ENCODE peak calls at places on chromosomes 13 and 19, in eight cellular contexts. N, C, W, O, R, J, A and E are unnamed samples.

GRCh38 chr19:29860492-29860891 is 48.7 kb downstream of the CCNE1 start:
- DNase-seq in J (no peak), N (no peak), R (no peak), W (peak; percentile 28), A (no peak), C (no peak), O (no peak), E (no peak)

GRCh38 chr13:59425211-59425721 is 738.5 kb downstream of the DIAPH3 start:
- DNase-seq in W (peak; percentile 30), J (no peak), N (no peak), C (peak; percentile 77), A (no peak), O (no peak), R (peak; percentile 43), E (no peak)

GRCh38 chr13:41099986-41100385 is 32.6 kb downstream of the KBTBD6 start:
- DNase-seq in C (no peak), W (no peak), N (no peak), O (no peak), A (no peak), R (no peak), J (no peak), E (no peak)

GRCh38 chr19:39428309-39429112 is 7.2 kb downstream of the RPS16 start:
- DNase-seq in A (peak; percentile 86), O (no peak), J (peak; percentile 86), W (no peak), N (no peak), C (peak; percentile 95), R (peak; percentile 85), E (no peak)

GRCh38 chr13:41643502-41643901 is 186.2 kb downstream of the RGCC start:
- DNase-seq in O (no peak), N (no peak), R (no peak), J (no peak), W (no peak), A (no peak), C (no peak), E (no peak)

GRCh38 chr19:30426864-30427263 is 54.7 kb downstream of the ZNF536 start:
- DNase-seq in A (no peak), J (no peak), C (no peak), O (no peak), R (no peak), W (no peak), N (no peak), E (no peak)

GRCh38 chr19:39303373-39304184 is 7.4 kb downstream of the IFNL1 start:
- DNase-seq in W (no peak), C (no peak), R (no peak), J (peak; percentile 68), N (no peak), A (no peak), O (no peak), E (no peak)

GRCh38 chr19:50794778-50795664 is 4.8 kb downstream of the ACP4 start:
- DNase-seq in A (no peak), N (no peak), W (peak; percentile 69), J (no peak), C (no peak), O (no peak), R (peak; percentile 34), E (no peak)

GRCh38 chr19:16335226-16335625 is 10.6 kb downstream of the KLF2 start:
- DNase-seq in R (no peak), W (no peak), A (no peak), C (no peak), O (no peak), J (no peak), N (no peak), E (no peak)

GRCh38 chr13:34833562-34834182 is 108.4 kb upstream of the NBEA start:
- DNase-seq in O (no peak), N (peak; percentile 17), C (peak; percentile 32), J (peak; percentile 24), A (peak; percentile 4), W (peak; percentile 12), R (peak; percentile 52), E (no peak)

GRCh38 chr13:71866173-71867091 is 572 bp downstream of the DACH1 start:
- DNase-seq in R (peak; percentile 24), O (no peak), A (peak; percentile 51), W (peak; percentile 9), C (peak; percentile 17), J (peak; percentile 44), N (peak; percentile 1), E (no peak)

GRCh38 chr13:74132152-74132767 is 1.9 kb downstream of the KLF12 start:
- DNase-seq in W (no peak), A (peak; percentile 72), C (peak; percentile 52), R (peak; percentile 25), O (no peak), J (peak; percentile 19), N (peak; percentile 11), E (no peak)

GRCh38 chr13:52177276-52177675 is 17.9 kb upstream of the NEK3 start:
- DNase-seq in C (no peak), N (no peak), R (no peak), J (no peak), W (no peak), O (no peak), A (no peak), E (no peak)

GRCh38 chr13:111924676-111925075 is 142.3 kb upstream of the SOX1 start:
- DNase-seq in W (no peak), J (no peak), A (no peak), N (no peak), O (no peak), C (no peak), R (no peak), E (no peak)

GRCh38 chr13:37097008-37097579 is 8.4 kb downstream of the CSNK1A1L start:
- DNase-seq in O (no peak), N (no peak), A (no peak), C (peak; percentile 89), W (no peak), R (peak; percentile 36), J (no peak), E (no peak)

GRCh38 chr19:5210556-5210955 is 130.1 kb downstream of the PTPRS start:
- DNase-seq in R (no peak), C (no peak), N (no peak), W (no peak), A (no peak), O (no peak), J (no peak), E (no peak)

GRCh38 chr19:5205388-5205787 is 135.2 kb downstream of the PTPRS start:
- DNase-seq in W (no peak), C (no peak), A (no peak), J (no peak), R (no peak), N (no peak), O (no peak), E (no peak)

GRCh38 chr19:5205937-5206750 is 134.5 kb downstream of the PTPRS start:
- DNase-seq in J (no peak), W (no peak), O (no peak), N (no peak), A (no peak), C (no peak), R (no peak), E (no peak)

GRCh38 chr19:5206751-5207075 is 133.9 kb downstream of the PTPRS start:
- DNase-seq in N (no peak), O (no peak), A (no peak), J (peak; percentile 2), R (no peak), C (no peak), W (no peak), E (no peak)

DNA sequence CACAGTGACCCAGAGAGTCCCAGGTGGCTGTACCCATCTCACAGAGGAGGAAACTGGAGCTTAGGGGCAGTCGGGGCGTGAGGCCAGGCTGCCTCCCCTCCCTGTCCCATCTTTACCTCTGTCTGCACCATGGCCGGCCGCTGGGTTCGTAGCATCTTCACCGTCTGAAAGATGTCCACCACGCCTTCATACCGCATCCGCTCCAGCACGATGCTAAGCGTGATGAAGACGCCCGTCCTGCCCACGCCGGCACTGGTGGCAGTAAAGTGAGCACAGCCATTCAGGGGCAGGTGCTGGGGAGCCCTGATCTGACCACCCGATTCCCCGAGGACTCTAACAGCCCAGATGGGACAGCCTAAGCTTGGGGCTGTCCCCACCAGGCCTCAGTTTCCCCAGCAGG is 132.8 kb downstream of the PTPRS start:
- DNase-seq in C (no peak), R (no peak), N (no peak), O (no peak), A (no peak), W (no peak), J (peak; percentile 1), E (no peak)
- H3K27ac ChIP-seq in C (no peak overlapping the region), R (no peak overlapping the region), N (no peak overlapping the region), O (no peak overlapping the region), A (no peak overlapping the region), W (no peak overlapping the region), J (no peak overlapping the region), E (no peak overlapping the region)

GRCh38 chr19:19204181-19204580 is 967 bp upstream of the NR2C2AP start:
- DNase-seq in O (no peak), R (no peak), W (no peak), N (no peak), J (no peak), A (no peak), C (no peak), E (no peak)

GRCh38 chr19:19201697-19202630 is 1.2 kb downstream of the NR2C2AP start:
- DNase-seq in N (no peak), A (no peak), R (no peak), C (no peak), W (no peak), O (no peak), J (no peak), E (no peak)

GRCh38 chr19:19203012-19203856 is at the start of gene NR2C2AP:
- DNase-seq in A (peak; percentile 91), C (peak; percentile 79), J (peak; percentile 95), O (peak; percentile 73), N (peak; percentile 89), W (peak; percentile 96), R (peak; percentile 94), E (peak; percentile 83)

GRCh38 chr19:19205416-19206410 is 2.5 kb upstream of the NR2C2AP start:
- DNase-seq in J (no peak), R (no peak), O (no peak), N (no peak), A (no peak), C (no peak), W (no peak), E (no peak)

GRCh38 chr19:19202707-19203011 is 555 bp downstream of the NR2C2AP start:
- DNase-seq in J (no peak), R (peak; percentile 33), A (no peak), W (no peak), N (peak; percentile 18), O (no peak), C (no peak), E (no peak)
- TF ChIP-seq EZH2 in J (no peak), R (no peak), A (no peak), W (no peak), N (no peak), O (no peak), C (no peak), E (no peak)

GRCh38 chr19:2051771-2052704 is 994 bp upstream of the MKNK2 start:
- DNase-seq in C (no peak), A (no peak), J (peak; percentile 22), O (peak; percentile 72), R (no peak), W (no peak), N (no peak), E (no peak)
- H3K4me3 ChIP-seq in C (no peak overlapping the region), A (no peak overlapping the region), J (no peak overlapping the region), O (peak overlapping the region; percentile 37), R (peak overlapping the region; percentile 97), W (peak overlapping the region; percentile 98), N (no peak overlapping the region), E (peak overlapping the region; percentile 81)

DNA sequence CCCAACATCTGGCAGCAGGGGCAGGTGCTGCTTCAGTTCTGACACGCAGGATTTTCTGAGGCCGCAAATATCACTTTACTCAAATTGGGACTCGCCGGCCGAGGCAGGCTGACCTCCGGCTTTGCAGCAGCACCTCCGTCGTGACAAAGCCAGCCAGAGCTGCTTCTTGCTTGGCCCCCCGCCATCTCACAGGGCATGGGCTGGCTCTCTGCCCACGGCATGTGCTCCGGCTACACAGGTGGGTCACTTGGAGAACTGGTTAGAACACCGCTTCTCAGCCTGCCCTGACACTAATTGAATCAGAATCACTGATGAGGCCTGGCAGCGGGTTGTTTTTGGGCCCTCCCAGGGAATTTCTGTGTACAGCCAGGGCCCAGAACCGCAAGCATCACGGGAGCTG is 112.3 kb downstream of the SLC7A1 start:
- DNase-seq in R (no peak), N (no peak), W (no peak), O (no peak), J (no peak), A (no peak), C (no peak), E (no peak)
- H3K27ac ChIP-seq in R (no peak overlapping the region), N (no peak overlapping the region), W (no peak overlapping the region), O (no peak overlapping the region), J (no peak overlapping the region), A (no peak overlapping the region), C (no peak overlapping the region), E (no peak overlapping the region)